ENCODE peak calls at places on chromosomes 4 and X, in six cellular contexts. O, S, T, H, P and J are unnamed samples.

GRCh38 chrX:110881971-110882370 is 86.4 kb upstream of the CHRDL1 start:
- DNase-seq in S (no peak), H (no peak), O (no peak), T (no peak), P (no peak), J (no peak)

GRCh38 chrX:118682258-118683014 is 45.0 kb upstream of the IL13RA1 start:
- DNase-seq in H (no peak), T (no peak), P (no peak), O (no peak), S (no peak), J (no peak)

GRCh38 chrX:151538190-151539122 is 25.0 kb upstream of the PASD1 start:
- DNase-seq in S (peak), O (no peak), T (no peak), H (no peak), P (no peak), J (no peak)

GRCh38 chr4:149164282-149164681 is 651.4 kb downstream of the IQCM start:
- DNase-seq in P (no peak), S (no peak), T (no peak), H (no peak), O (no peak), J (no peak)

GRCh38 chr4:148425327-148426110 is 16.7 kb downstream of the NR3C2 start:
- DNase-seq in O (no peak), P (no peak), T (no peak), H (no peak), S (no peak), J (no peak)

GRCh38 chr4:78057135-78057599 is at the start of gene FRAS1:
- DNase-seq in O (no peak), T (peak), H (no peak), S (peak), P (peak), J (peak)

GRCh38 chr4:89640620-89641366 is 196.2 kb downstream of the SNCA start:
- DNase-seq in S (peak), T (peak), P (no peak), H (no peak), O (peak), J (no peak)

GRCh38 chrX:150573702-150574101 is 5.3 kb downstream of the MTM1 start:
- DNase-seq in O (no peak), S (no peak), T (no peak), H (no peak), P (peak), J (peak)

GRCh38 chrX:42290608-42291007 is 367.3 kb upstream of the CASK start:
- DNase-seq in S (no peak), H (no peak), P (no peak), O (no peak), T (no peak), J (no peak)

GRCh38 chr4:52751349-52751911 is at the start of gene ERVMER34-1:
- DNase-seq in O (no peak), T (peak), S (no peak), H (no peak), P (peak), J (peak)

GRCh38 chr4:111449657-111450056 is 695.6 kb upstream of the FAM241A start:
- DNase-seq in O (no peak), T (no peak), P (no peak), H (no peak), S (no peak), J (no peak)

GRCh38 chrX:136779346-136779781 is 1.4 kb downstream of the ARHGEF6 start:
- DNase-seq in T (no peak), P (no peak), O (no peak), S (no peak), H (no peak), J (no peak)

GRCh38 chr4:168569066-168569908 is 72.4 kb downstream of the PALLD start:
- DNase-seq in H (no peak), P (no peak), T (no peak), S (peak), O (no peak), J (peak)

GRCh38 chr4:52052475-52052780 is 1.3 kb downstream of the SPATA18 start:
- DNase-seq in S (no peak), O (no peak), H (no peak), P (no peak), T (no peak), J (no peak)

GRCh38 chrX:13518126-13518525 is 51.3 kb upstream of the EGFL6 start:
- DNase-seq in P (no peak), T (no peak), O (no peak), S (no peak), H (no peak), J (no peak)

GRCh38 chrX:107849747-107850478 is 24.2 kb downstream of the MID2 start:
- DNase-seq in O (no peak), T (no peak), S (peak), P (no peak), H (no peak), J (no peak)

GRCh38 chrX:74450803-74451449 is 29.6 kb downstream of the SLC16A2 start:
- DNase-seq in O (peak), P (no peak), T (no peak), H (peak), S (peak), J (no peak)

GRCh38 chr4:149166886-149167285 is 648.8 kb downstream of the IQCM start:
- DNase-seq in H (no peak), O (no peak), T (no peak), P (no peak), S (no peak), J (no peak)

GRCh38 chr4:118816538-118817177 is 19.3 kb downstream of the SEC24D start:
- DNase-seq in P (no peak), T (no peak), H (no peak), S (no peak), O (no peak), J (no peak)

GRCh38 chr4:38290360-38290759 is 330.2 kb downstream of the PTTG2 start:
- DNase-seq in T (no peak), P (no peak), O (no peak), S (peak), H (no peak), J (no peak)

GRCh38 chr4:39319678-39320077 is 46.5 kb downstream of the RFC1 start:
- DNase-seq in O (peak), H (no peak), T (no peak), S (peak), P (no peak), J (no peak)

GRCh38 chr4:186624951-186625350 is 69.6 kb upstream of the MTNR1A start:
- DNase-seq in P (no peak), O (peak), T (no peak), H (no peak), S (no peak), J (no peak)

GRCh38 chr4:23819041-23819511 is 70.8 kb downstream of the PPARGC1A start:
- DNase-seq in T (no peak), H (no peak), O (no peak), S (no peak), P (no peak), J (no peak)

GRCh38 chrX:94053575-94053974 is 379.6 kb downstream of the FAM133A start:
- DNase-seq in O (no peak), S (no peak), H (no peak), T (no peak), P (no peak), J (no peak)

GRCh38 chrX:44462851-44463250 is 79.8 kb downstream of the FUNDC1 start:
- DNase-seq in O (no peak), H (no peak), S (peak), T (no peak), P (no peak), J (no peak)